ENCODE peak calls at places on chromosomes 11 and 22, in four cellular contexts. W is cardiac fibroblast, M is heart right ventricle, A is A549. Y is an unnamed sample.

GRCh38 chr22:36433318-36434231 is 45.8 kb upstream of the MYH9 start:
- DNase-seq in A (no peak), W (no peak), M (no peak), Y (no peak)

GRCh38 chr11:11978792-11979486 is 29.5 kb downstream of the DKK3 start:
- DNase-seq in A (no peak), W (peak; percentile 95), M (peak; percentile 90), Y (no peak)

GRCh38 chr11:47980093-47980906 is at the start of gene PTPRJ:
- DNase-seq in W (peak; percentile 65), M (peak; percentile 46), A (peak; percentile 73), Y (peak; percentile 86)

GRCh38 chr11:70019576-70020011 is 58.5 kb upstream of the ANO1 start:
- DNase-seq in W (peak; percentile 35), A (no peak), M (peak; percentile 62), Y (no peak)

GRCh38 chr11:61994981-61995380 is 27.5 kb upstream of the FTH1 start:
- DNase-seq in W (no peak), A (no peak), M (no peak), Y (no peak)

GRCh38 chr22:30649430-30650007 is 13.9 kb downstream of the SLC35E4 start:
- DNase-seq in A (no peak), W (peak; percentile 58), M (no peak), Y (peak; percentile 87)

GRCh38 chr11:1938343-1939005 is 8.7 kb upstream of the MRPL23 start:
- DNase-seq in M (no peak), W (no peak), A (no peak), Y (no peak)

GRCh38 chr22:41508770-41509170 is 35.5 kb downstream of the POLR3H start:
- DNase-seq in M (peak; percentile 59), A (no peak), W (no peak), Y (no peak)

GRCh38 chr11:61930936-61931335 is 13.6 kb upstream of the RAB3IL1 start:
- DNase-seq in M (no peak), A (no peak), W (no peak), Y (no peak)

GRCh38 chr11:75714211-75714610 is 3.4 kb upstream of the MOGAT2 start:
- DNase-seq in M (no peak), W (no peak), A (no peak), Y (no peak)

GRCh38 chr11:66070604-66071325 is 693 bp downstream of the PACS1 start:
- DNase-seq in A (peak; percentile 38), M (peak; percentile 66), W (peak; percentile 59), Y (peak; percentile 62)

GRCh38 chr11:31237819-31238771 is 131.4 kb downstream of the DCDC1 start:
- DNase-seq in A (no peak), M (no peak), W (peak; percentile 21), Y (no peak)

GRCh38 chr22:42977574-42977973 is 37.4 kb downstream of the PACSIN2 start:
- DNase-seq in W (no peak), M (no peak), A (no peak), Y (no peak)

GRCh38 chr11:78341841-78342240 is 75.8 kb downstream of the GAB2 start:
- DNase-seq in A (no peak), M (no peak), W (no peak), Y (no peak)

GRCh38 chr11:107598225-107599139 is 7.5 kb downstream of the ELMOD1 start:
- DNase-seq in W (peak; percentile 21), A (peak; percentile 22), M (no peak), Y (peak; percentile 45)

GRCh38 chr11:77154381-77155081 is 26.5 kb downstream of the MYO7A start:
- DNase-seq in W (no peak), M (peak; percentile 57), A (no peak), Y (no peak)

GRCh38 chr22:22062306-22062793 is 79.8 kb upstream of the TOP3B start:
- DNase-seq in W (no peak), M (no peak), A (no peak), Y (no peak)

GRCh38 chr22:22058649-22059475 is 76.3 kb upstream of the TOP3B start:
- DNase-seq in W (no peak), A (no peak), M (no peak), Y (no peak)

GRCh38 chr22:22060200-22061084 is 77.9 kb upstream of the TOP3B start:
- DNase-seq in M (peak; percentile 27), W (peak; percentile 26), A (peak; percentile 40), Y (peak; percentile 79)

GRCh38 chr22:22059476-22060002 is 77.0 kb upstream of the TOP3B start:
- DNase-seq in A (no peak), W (no peak), M (no peak), Y (no peak)

DNA sequence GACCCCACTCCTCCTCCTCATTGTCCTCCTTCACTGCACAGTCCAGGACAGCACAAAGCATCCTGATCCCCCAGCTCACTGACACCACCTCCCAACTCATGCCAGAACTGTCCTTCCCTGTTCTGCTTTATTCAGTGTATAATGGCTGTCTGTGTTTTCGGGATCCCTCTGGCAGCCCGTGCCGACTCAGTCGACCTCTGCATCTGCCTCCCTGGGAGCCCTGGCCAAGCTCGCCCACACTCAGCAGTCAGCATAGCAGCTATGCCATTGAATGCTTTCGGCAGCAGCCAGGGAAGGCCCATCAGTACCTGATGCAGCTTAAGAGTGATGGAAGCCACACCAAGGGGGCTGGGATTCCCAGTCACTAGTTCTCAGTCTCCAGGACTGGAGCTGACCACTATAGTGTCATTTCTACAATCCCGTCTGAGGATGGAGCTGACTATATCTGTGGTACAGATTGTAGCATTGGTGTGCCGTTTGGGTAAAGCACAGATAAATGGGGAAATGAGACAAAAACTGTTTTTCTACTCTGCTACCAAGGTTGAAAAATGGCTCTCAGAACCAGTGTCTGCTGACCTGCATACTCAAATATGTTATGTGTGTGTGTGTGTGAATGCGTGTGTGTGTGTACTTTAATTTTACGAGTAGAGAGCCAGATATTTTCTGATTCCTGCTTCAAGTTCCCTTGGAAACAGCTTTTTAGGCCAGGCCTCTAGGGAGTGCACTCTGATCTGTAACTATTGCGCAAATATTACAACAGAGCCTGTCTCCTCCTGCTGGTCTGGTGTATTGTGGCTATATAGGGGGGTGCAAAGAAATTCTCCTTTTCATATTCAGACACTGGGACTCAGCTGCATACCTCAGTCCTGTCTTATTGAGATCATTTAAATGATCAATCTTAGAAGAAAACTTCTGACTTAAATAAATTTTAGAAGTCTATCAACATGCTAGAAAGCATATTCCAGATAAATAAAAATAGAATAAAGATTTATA is 78.8 kb upstream of the TOP3B start:
- DNase-seq in A (peak; percentile 6), M (peak; percentile 73), W (peak; percentile 83), Y (no peak)
- TF ChIP-seq CTCF in A (peak; percentile 5), M (peak; percentile 13), W (peak; percentile 45), Y (no peak)

GRCh38 chr11:3047637-3048036 is 9.6 kb downstream of the CARS1 start:
- DNase-seq in A (no peak), W (no peak), M (no peak), Y (no peak)

GRCh38 chr11:3050386-3051325 is 6.6 kb downstream of the CARS1 start:
- DNase-seq in M (no peak), A (no peak), W (no peak), Y (no peak)

GRCh38 chr11:3051435-3052108 is 5.7 kb downstream of the CARS1 start:
- DNase-seq in W (no peak), A (no peak), M (no peak), Y (no peak)

GRCh38 chr11:3052109-3052479 is 5.1 kb downstream of the CARS1 start:
- DNase-seq in A (no peak), W (no peak), M (no peak), Y (peak; percentile 48)

DNA sequence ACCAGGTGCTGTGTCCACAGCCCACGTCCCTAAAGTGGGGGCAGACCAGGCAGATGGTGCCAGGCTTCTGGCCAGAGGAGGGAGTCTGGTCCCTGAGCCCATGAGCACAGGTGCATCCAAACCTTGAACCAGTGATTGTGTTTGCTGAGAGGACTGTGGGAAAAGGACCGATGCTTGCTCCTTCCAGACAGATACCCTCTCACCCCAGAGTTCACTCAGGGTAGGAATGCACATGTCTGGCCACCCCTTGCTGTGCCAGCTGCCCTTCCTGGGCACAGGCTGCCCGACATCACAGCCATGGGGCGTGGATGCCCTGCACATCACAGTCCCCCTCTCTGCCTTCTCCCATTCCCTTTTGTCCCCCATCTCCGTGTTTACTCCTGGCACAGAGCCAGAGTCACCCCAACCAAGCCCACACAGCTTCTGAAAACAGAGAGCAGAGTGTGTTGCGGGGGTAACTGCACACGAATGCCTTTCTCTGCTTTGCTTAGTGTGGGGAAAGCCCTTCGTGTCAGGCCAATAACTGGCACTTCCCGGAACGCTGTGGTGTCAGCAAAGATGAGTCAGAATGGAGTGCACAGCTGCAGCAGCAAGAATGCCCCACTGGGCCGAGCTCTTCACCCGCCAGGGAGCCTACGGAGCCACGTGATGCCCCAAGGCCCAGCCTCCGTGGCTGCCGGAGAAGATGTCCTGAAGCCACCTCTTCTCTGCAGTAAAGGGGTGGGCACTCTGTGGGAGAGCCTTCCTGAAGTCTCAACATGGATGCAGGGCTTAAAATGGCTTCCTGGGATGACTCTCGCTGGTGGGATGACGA is 7.6 kb downstream of the CARS1 start:
- DNase-seq in M (peak; percentile 43), A (peak; percentile 90), W (peak; percentile 96), Y (peak; percentile 81)
- TF ChIP-seq CTCF in M (no peak), A (peak; percentile 16), W (peak; percentile 43), Y (no peak)

GRCh38 chr11:64340671-64341335 is 799 bp downstream of the CCDC88B start:
- DNase-seq in M (no peak), W (no peak), A (no peak), Y (peak; percentile 86)
- TF ChIP-seq CTCF in M (no peak), W (no peak), A (no peak), Y (no peak)

GRCh38 chr11:33672273-33672672 is 28.4 kb downstream of the C11orf91 start:
- DNase-seq in A (no peak), M (no peak), W (no peak), Y (no peak)

GRCh38 chr11:33668468-33668825 is 32.2 kb downstream of the C11orf91 start:
- DNase-seq in W (no peak), A (no peak), M (no peak), Y (no peak)

GRCh38 chr11:33669598-33670249 is 30.9 kb downstream of the C11orf91 start:
- DNase-seq in M (no peak), A (no peak), W (no peak), Y (no peak)

GRCh38 chr11:33668951-33669596 is 31.6 kb downstream of the C11orf91 start:
- DNase-seq in M (no peak), W (no peak), A (no peak), Y (no peak)

DNA sequence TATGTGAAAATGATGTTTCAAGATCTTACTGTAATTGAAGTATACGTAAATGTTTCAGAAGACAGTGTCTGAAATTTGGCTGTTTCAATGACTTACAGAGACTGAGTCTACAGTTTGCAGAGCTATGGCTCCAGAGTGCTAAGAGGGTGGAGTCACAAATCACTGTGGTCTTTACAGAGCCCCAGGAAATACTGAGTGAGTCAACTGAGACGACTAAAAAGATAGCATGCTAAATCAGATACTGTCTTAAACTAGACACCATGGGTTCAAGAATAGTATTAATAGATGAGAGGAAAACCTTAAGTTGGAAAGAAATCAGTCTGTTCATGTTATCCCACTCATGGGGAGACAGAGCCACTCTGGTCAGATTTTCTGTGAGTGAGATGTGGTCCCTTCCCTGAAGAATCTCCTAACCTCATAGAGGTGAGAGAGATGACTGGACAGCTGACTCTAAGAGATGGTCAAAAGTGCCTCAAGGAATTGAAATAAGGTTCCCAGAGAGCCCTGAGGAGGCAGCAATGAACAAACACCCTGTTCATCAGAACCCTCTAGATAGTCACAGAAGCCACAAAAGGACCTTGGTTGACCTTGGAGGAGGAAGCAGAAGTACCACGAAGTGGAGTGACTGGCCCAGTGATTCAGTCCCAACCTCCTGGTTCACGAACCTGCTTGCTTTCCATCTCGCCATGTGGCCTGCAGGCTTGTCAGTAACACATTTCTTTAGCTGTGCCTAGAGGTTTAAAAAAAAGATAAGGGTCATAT is 30.2 kb downstream of the C11orf91 start:
- DNase-seq in A (no peak), W (peak; percentile 30), M (no peak), Y (no peak)
- TF ChIP-seq CTCF in A (no peak), W (no peak), M (no peak), Y (no peak)

Y was measured in GM20000.